ENCODE peak calls at places on chromosome 4, in six cellular contexts. One of them, this sample, is unnamed.

GRCh38 chr4:27791640-27792039 is 931.0 kb downstream of the STIM2 start:
- DNase-seq in upper lobe of right lung: no peak
- DNase-seq in AG04449: no peak
- DNase-seq in fibroblast of mammary gland: peak
- DNase-seq in PC-3: peak
- DNase-seq in fibroblast of lung: peak
- DNase-seq in this sample: no peak

GRCh38 chr4:13528823-13529129 is 15.5 kb downstream of the NKX3-2 start:
- DNase-seq in upper lobe of right lung: no peak
- DNase-seq in AG04449: no peak
- DNase-seq in fibroblast of mammary gland: no peak
- DNase-seq in PC-3: no peak
- DNase-seq in fibroblast of lung: no peak
- DNase-seq in this sample: no peak

GRCh38 chr4:146059865-146060264 is 115.7 kb upstream of the LSM6 start:
- DNase-seq in upper lobe of right lung: no peak
- DNase-seq in AG04449: no peak
- DNase-seq in fibroblast of mammary gland: no peak
- DNase-seq in PC-3: no peak
- DNase-seq in fibroblast of lung: no peak
- DNase-seq in this sample: peak

GRCh38 chr4:76723373-76723772 is 174.6 kb downstream of the SOWAHB start:
- DNase-seq in upper lobe of right lung: no peak
- DNase-seq in AG04449: no peak
- DNase-seq in fibroblast of mammary gland: peak
- DNase-seq in PC-3: peak
- DNase-seq in fibroblast of lung: peak
- DNase-seq in this sample: no peak

GRCh38 chr4:85478576-85478975 is 3.6 kb downstream of the ARHGAP24 start:
- DNase-seq in upper lobe of right lung: no peak
- DNase-seq in AG04449: no peak
- DNase-seq in fibroblast of mammary gland: peak
- DNase-seq in PC-3: no peak
- DNase-seq in fibroblast of lung: peak
- DNase-seq in this sample: no peak

GRCh38 chr4:187478292-187479205 is 517.0 kb upstream of the ZFP42 start:
- DNase-seq in upper lobe of right lung: no peak
- DNase-seq in AG04449: peak
- DNase-seq in fibroblast of mammary gland: peak
- DNase-seq in PC-3: peak
- DNase-seq in fibroblast of lung: peak
- DNase-seq in this sample: peak

GRCh38 chr4:175034986-175035705 is 117.0 kb downstream of the ADAM29 start:
- DNase-seq in upper lobe of right lung: no peak
- DNase-seq in AG04449: no peak
- DNase-seq in fibroblast of mammary gland: no peak
- DNase-seq in PC-3: no peak
- DNase-seq in fibroblast of lung: no peak
- DNase-seq in this sample: no peak

GRCh38 chr4:16609170-16609758 is 289.2 kb downstream of the LDB2 start:
- DNase-seq in upper lobe of right lung: no peak
- DNase-seq in AG04449: no peak
- DNase-seq in fibroblast of mammary gland: no peak
- DNase-seq in PC-3: no peak
- DNase-seq in fibroblast of lung: no peak
- DNase-seq in this sample: no peak

GRCh38 chr4:185361872-185362271 is 33.9 kb downstream of the LRP2BP start:
- DNase-seq in upper lobe of right lung: no peak
- DNase-seq in AG04449: no peak
- DNase-seq in fibroblast of mammary gland: no peak
- DNase-seq in PC-3: no peak
- DNase-seq in fibroblast of lung: no peak
- DNase-seq in this sample: no peak

GRCh38 chr4:182578402-182578801 is 335.2 kb downstream of the TENM3 start:
- DNase-seq in upper lobe of right lung: no peak
- DNase-seq in AG04449: peak
- DNase-seq in fibroblast of mammary gland: peak
- DNase-seq in PC-3: peak
- DNase-seq in fibroblast of lung: peak
- DNase-seq in this sample: peak

GRCh38 chr4:94559351-94559806 is 107.6 kb downstream of the PDLIM5 start:
- DNase-seq in upper lobe of right lung: no peak
- DNase-seq in AG04449: no peak
- DNase-seq in fibroblast of mammary gland: peak
- DNase-seq in PC-3: peak
- DNase-seq in fibroblast of lung: peak
- DNase-seq in this sample: peak

GRCh38 chr4:90069151-90069550 is 58.0 kb upstream of the CCSER1 start:
- DNase-seq in upper lobe of right lung: no peak
- DNase-seq in AG04449: no peak
- DNase-seq in fibroblast of mammary gland: no peak
- DNase-seq in PC-3: peak
- DNase-seq in fibroblast of lung: no peak
- DNase-seq in this sample: peak

GRCh38 chr4:79661196-79661595 is 253.2 kb upstream of the GK2 start:
- DNase-seq in upper lobe of right lung: no peak
- DNase-seq in AG04449: no peak
- DNase-seq in fibroblast of mammary gland: peak
- DNase-seq in PC-3: no peak
- DNase-seq in fibroblast of lung: no peak
- DNase-seq in this sample: peak

GRCh38 chr4:106551724-106552123 is 183.1 kb upstream of the GIMD1 start:
- DNase-seq in upper lobe of right lung: no peak
- DNase-seq in AG04449: no peak
- DNase-seq in fibroblast of mammary gland: no peak
- DNase-seq in PC-3: no peak
- DNase-seq in fibroblast of lung: no peak
- DNase-seq in this sample: no peak

GRCh38 chr4:81651500-81651899 is 179.8 kb upstream of the RASGEF1B start:
- DNase-seq in upper lobe of right lung: no peak
- DNase-seq in AG04449: no peak
- DNase-seq in fibroblast of mammary gland: peak
- DNase-seq in PC-3: no peak
- DNase-seq in fibroblast of lung: no peak
- DNase-seq in this sample: peak

GRCh38 chr4:81647388-81647787 is 175.7 kb upstream of the RASGEF1B start:
- DNase-seq in upper lobe of right lung: no peak
- DNase-seq in AG04449: no peak
- DNase-seq in fibroblast of mammary gland: no peak
- DNase-seq in PC-3: no peak
- DNase-seq in fibroblast of lung: no peak
- DNase-seq in this sample: no peak

GRCh38 chr4:81650871-81651270 is 179.2 kb upstream of the RASGEF1B start:
- DNase-seq in upper lobe of right lung: no peak
- DNase-seq in AG04449: no peak
- DNase-seq in fibroblast of mammary gland: no peak
- DNase-seq in PC-3: no peak
- DNase-seq in fibroblast of lung: no peak
- DNase-seq in this sample: peak

GRCh38 chr4:81652069-81652478 is 180.4 kb upstream of the RASGEF1B start:
- DNase-seq in upper lobe of right lung: no peak
- DNase-seq in AG04449: no peak
- DNase-seq in fibroblast of mammary gland: no peak
- DNase-seq in PC-3: no peak
- DNase-seq in fibroblast of lung: no peak
- DNase-seq in this sample: no peak

DNA sequence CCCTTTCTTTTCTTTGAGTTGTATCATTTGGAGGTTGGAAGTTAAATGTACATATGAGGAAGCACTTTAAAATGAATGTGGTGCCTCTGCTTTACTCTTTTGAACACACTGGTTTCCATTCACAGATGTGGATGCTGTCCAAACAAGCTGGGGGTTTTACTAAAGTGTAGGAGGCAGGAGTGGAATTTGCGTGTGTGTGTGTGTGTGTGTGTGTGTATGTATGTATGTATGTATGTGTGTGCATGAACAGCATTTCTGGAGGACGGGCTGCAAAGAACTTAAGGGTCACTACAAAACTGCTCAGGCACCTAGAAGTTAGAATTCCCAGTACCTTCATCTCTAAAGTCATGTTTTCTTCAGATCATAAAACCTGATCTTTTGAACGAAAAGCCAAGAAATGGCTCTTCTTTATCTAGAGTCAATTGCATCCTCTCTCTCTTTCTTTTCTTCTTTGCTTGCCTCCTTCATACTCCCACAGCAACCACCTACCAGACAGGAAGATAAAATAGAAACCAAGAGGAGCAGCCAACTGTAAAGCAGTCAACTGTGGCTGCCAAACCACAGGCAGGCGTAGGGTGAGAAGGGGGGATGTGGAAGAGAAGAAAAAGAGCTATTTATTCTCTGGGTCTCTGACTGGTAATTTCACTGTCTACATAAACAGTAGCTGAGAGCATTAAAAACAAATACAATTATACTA is 177.0 kb upstream of the RASGEF1B start:
- DNase-seq in upper lobe of right lung: no peak
- DNase-seq in AG04449: no peak
- DNase-seq in fibroblast of mammary gland: no peak
- DNase-seq in PC-3: no peak
- DNase-seq in fibroblast of lung: no peak
- DNase-seq in this sample: no peak
- H3K4me3 ChIP-seq in upper lobe of right lung: no peak
- H3K4me3 ChIP-seq in AG04449: no peak
- H3K4me3 ChIP-seq in fibroblast of mammary gland: no peak
- H3K4me3 ChIP-seq in PC-3: no peak
- H3K4me3 ChIP-seq in fibroblast of lung: no peak
- H3K4me3 ChIP-seq in this sample: no peak

GRCh38 chr4:140091305-140091704 is 62.7 kb downstream of the MAML3 start:
- DNase-seq in upper lobe of right lung: no peak
- DNase-seq in AG04449: no peak
- DNase-seq in fibroblast of mammary gland: no peak
- DNase-seq in PC-3: no peak
- DNase-seq in fibroblast of lung: no peak
- DNase-seq in this sample: peak

GRCh38 chr4:140090215-140090731 is 63.7 kb downstream of the MAML3 start:
- DNase-seq in upper lobe of right lung: no peak
- DNase-seq in AG04449: no peak
- DNase-seq in fibroblast of mammary gland: no peak
- DNase-seq in PC-3: peak
- DNase-seq in fibroblast of lung: no peak
- DNase-seq in this sample: peak

GRCh38 chr4:140094701-140095420 is 59.1 kb downstream of the MAML3 start:
- DNase-seq in upper lobe of right lung: peak
- DNase-seq in AG04449: no peak
- DNase-seq in fibroblast of mammary gland: no peak
- DNase-seq in PC-3: peak
- DNase-seq in fibroblast of lung: peak
- DNase-seq in this sample: peak

GRCh38 chr4:140089216-140089615 is 64.8 kb downstream of the MAML3 start:
- DNase-seq in upper lobe of right lung: no peak
- DNase-seq in AG04449: no peak
- DNase-seq in fibroblast of mammary gland: no peak
- DNase-seq in PC-3: no peak
- DNase-seq in fibroblast of lung: no peak
- DNase-seq in this sample: no peak

DNA sequence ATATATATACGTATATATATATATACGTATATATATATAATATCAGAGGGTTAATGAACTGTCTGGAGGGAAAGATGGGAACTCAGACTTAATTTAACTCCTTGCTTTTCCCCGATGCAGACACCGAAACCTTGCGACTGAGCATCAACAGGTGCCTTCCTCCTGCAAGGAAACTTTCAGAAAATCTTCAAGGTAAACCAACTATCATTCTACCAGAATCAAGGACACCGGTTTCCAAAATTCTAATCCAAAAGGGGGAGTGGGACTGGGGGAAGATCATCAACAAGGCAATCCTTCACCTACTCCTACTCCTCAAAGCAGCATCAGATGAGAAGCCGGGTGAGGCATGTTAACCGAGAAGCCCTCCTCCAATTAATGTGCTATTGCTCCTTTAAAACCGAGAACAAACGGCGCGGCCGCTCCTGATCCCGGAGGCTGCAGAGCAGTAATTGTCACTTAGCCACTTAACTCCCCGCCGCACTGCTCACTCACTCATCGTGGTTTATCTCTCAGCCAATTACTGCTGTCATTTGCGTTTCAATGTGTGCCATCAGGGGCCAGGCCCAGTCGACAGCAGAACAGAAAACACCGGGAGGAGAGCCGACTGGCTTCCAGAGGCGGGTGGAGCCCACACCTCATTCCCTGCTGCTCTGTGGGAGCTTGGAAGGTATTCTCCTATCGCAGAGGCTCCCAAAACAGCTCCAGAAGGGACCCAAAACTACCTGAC is 61.7 kb downstream of the MAML3 start:
- DNase-seq in upper lobe of right lung: peak
- DNase-seq in AG04449: no peak
- DNase-seq in fibroblast of mammary gland: no peak
- DNase-seq in PC-3: peak
- DNase-seq in fibroblast of lung: no peak
- DNase-seq in this sample: peak
- H3K4me3 ChIP-seq in upper lobe of right lung: peak
- H3K4me3 ChIP-seq in AG04449: peak
- H3K4me3 ChIP-seq in fibroblast of mammary gland: peak
- H3K4me3 ChIP-seq in PC-3: peak
- H3K4me3 ChIP-seq in fibroblast of lung: peak
- H3K4me3 ChIP-seq in this sample: peak

GRCh38 chr4:99405433-99406115 is 29.6 kb downstream of the ADH7 start:
- DNase-seq in upper lobe of right lung: no peak
- DNase-seq in AG04449: no peak
- DNase-seq in fibroblast of mammary gland: peak
- DNase-seq in PC-3: peak
- DNase-seq in fibroblast of lung: peak
- DNase-seq in this sample: peak

GRCh38 chr4:99402765-99403164 is 32.4 kb downstream of the ADH7 start:
- DNase-seq in upper lobe of right lung: no peak
- DNase-seq in AG04449: no peak
- DNase-seq in fibroblast of mammary gland: no peak
- DNase-seq in PC-3: no peak
- DNase-seq in fibroblast of lung: no peak
- DNase-seq in this sample: no peak

GRCh38 chr4:99400831-99401230 is 34.3 kb downstream of the ADH7 start:
- DNase-seq in upper lobe of right lung: no peak
- DNase-seq in AG04449: no peak
- DNase-seq in fibroblast of mammary gland: no peak
- DNase-seq in PC-3: no peak
- DNase-seq in fibroblast of lung: no peak
- DNase-seq in this sample: no peak

GRCh38 chr4:99404595-99405287 is 30.4 kb downstream of the ADH7 start:
- DNase-seq in upper lobe of right lung: no peak
- DNase-seq in AG04449: no peak
- DNase-seq in fibroblast of mammary gland: peak
- DNase-seq in PC-3: peak
- DNase-seq in fibroblast of lung: peak
- DNase-seq in this sample: peak

GRCh38 chr4:99403380-99404194 is 31.6 kb downstream of the ADH7 start:
- DNase-seq in upper lobe of right lung: no peak
- DNase-seq in AG04449: no peak
- DNase-seq in fibroblast of mammary gland: peak
- DNase-seq in PC-3: no peak
- DNase-seq in fibroblast of lung: peak
- DNase-seq in this sample: peak
- H3K4me3 ChIP-seq in upper lobe of right lung: no peak
- H3K4me3 ChIP-seq in AG04449: no peak
- H3K4me3 ChIP-seq in fibroblast of mammary gland: no peak
- H3K4me3 ChIP-seq in PC-3: no peak
- H3K4me3 ChIP-seq in fibroblast of lung: no peak
- H3K4me3 ChIP-seq in this sample: no peak

DNA sequence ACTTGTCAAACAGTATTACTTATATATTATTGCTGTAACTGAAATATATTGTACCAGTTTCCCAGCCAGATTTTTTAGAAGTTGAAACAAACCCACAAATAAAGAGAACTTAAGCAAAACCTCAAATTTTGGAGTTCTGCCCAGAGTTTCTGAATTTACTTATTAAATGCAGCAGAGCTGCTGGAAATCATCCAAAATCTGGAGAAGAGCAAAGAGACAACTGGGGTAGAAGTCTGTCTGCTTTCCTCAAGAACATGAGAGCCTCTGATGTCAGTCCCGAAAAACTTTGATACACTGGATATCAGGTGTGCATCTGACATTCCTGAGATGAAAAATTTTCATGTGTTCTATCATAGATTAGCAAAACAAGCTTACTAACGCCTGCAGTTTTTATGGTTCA is 325.9 kb downstream of the NR3C2 start:
- DNase-seq in upper lobe of right lung: no peak
- DNase-seq in AG04449: peak
- DNase-seq in fibroblast of mammary gland: peak
- DNase-seq in PC-3: peak
- DNase-seq in fibroblast of lung: peak
- DNase-seq in this sample: no peak
- H3K4me3 ChIP-seq in upper lobe of right lung: no peak
- H3K4me3 ChIP-seq in AG04449: no peak
- H3K4me3 ChIP-seq in fibroblast of mammary gland: no peak
- H3K4me3 ChIP-seq in PC-3: no peak
- H3K4me3 ChIP-seq in fibroblast of lung: no peak
- H3K4me3 ChIP-seq in this sample: no peak